ENCODE peak calls at places on chromosomes 7 and 10, in seven cellular contexts. W is Panc1; E is cardiac fibroblast; X is coronary artery; H is IMR-90; F is tibial artery; Z is effector memory CD4-positive, alpha-beta T cell. C is an unnamed sample.

GRCh38 chr10:8069627-8070026 is 15.1 kb downstream of the GATA3 start:
- DNase-seq in E (no peak), X (no peak), F (no peak), H (peak), W (no peak), Z (no peak), C (no peak)

GRCh38 chr10:123154092-123154942 is at the start of gene BUB3:
- DNase-seq in X (peak), E (peak), H (peak), Z (peak), W (peak), F (peak), C (peak)

GRCh38 chr10:126977216-126977615 is 72.0 kb downstream of the DOCK1 start:
- DNase-seq in E (no peak), F (no peak), X (no peak), H (no peak), Z (no peak), W (no peak), C (no peak)

GRCh38 chr10:104054430-104054829 is 31.2 kb downstream of the COL17A1 start:
- DNase-seq in Z (no peak), H (peak), E (peak), W (no peak), X (no peak), F (no peak), C (no peak)

GRCh38 chr10:7304110-7304509 is 106.7 kb downstream of the SFMBT2 start:
- DNase-seq in F (no peak), X (no peak), W (no peak), H (no peak), Z (no peak), E (no peak), C (no peak)

GRCh38 chr7:30928254-30928872 is 16.7 kb downstream of the AQP1 start:
- DNase-seq in W (no peak), H (no peak), Z (no peak), E (no peak), F (peak), X (no peak), C (peak)

GRCh38 chr10:72044417-72045041 is 43.8 kb downstream of the SPOCK2 start:
- DNase-seq in Z (no peak), W (no peak), H (peak), F (peak), E (no peak), X (no peak), C (peak)

GRCh38 chr7:149460493-149461330 is at the start of gene ZNF777:
- DNase-seq in E (peak), W (peak), F (peak), H (peak), Z (peak), X (peak), C (peak)

GRCh38 chr7:114085592-114086490 is 167.0 kb upstream of the PPP1R3A start:
- DNase-seq in H (peak), Z (no peak), W (no peak), E (peak), X (peak), F (peak), C (peak)

GRCh38 chr10:18397886-18398285 is 253.5 kb downstream of the NSUN6 start:
- DNase-seq in W (no peak), Z (no peak), H (no peak), X (no peak), E (no peak), F (no peak), C (no peak)

GRCh38 chr7:134646425-134647305 is at the start of gene BPGM:
- DNase-seq in X (peak), F (peak), H (peak), W (peak), E (peak), Z (peak), C (peak)

GRCh38 chr7:44063547-44063893 is 1.8 kb downstream of the PGAM2 start:
- DNase-seq in F (peak), E (no peak), W (no peak), H (no peak), Z (no peak), X (no peak), C (peak)

GRCh38 chr10:121594623-121595320 is 3.5 kb downstream of the FGFR2 start:
- DNase-seq in F (no peak), E (no peak), Z (no peak), W (no peak), X (no peak), H (no peak), C (peak)

GRCh38 chr7:36287371-36288241 is 102.1 kb upstream of the ANLN start:
- DNase-seq in Z (peak), F (no peak), E (no peak), H (no peak), W (peak), X (no peak), C (no peak)
- H3K4me3 ChIP-seq in Z (peak), F (no peak), E (no peak), H (no peak), W (peak), X (no peak), C (no peak)

DNA sequence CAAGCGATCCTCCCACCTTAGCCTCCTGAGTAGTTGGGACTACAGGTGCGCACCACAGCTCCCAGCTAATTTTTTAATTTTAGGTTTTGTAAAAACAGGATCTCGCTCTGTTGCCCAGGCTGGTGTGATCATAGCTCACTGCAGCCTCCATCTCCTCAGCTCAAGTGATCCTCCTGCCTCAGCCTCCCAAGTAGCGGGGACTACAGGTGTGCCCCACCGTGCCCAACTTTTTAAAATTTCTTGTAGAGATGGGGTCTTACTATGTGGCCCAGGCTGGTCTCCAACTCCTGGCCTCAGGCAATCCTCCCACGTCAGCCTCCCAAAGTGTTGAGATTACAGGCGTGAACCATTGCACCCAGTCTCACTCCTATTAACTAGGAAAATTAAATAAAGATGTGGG is 7.5 kb downstream of the TMEM225B start:
- DNase-seq in X (no peak), E (no peak), F (no peak), Z (no peak), H (no peak), W (no peak), C (no peak)
- H3K4me3 ChIP-seq in X (no peak), E (no peak), F (no peak), Z (no peak), H (no peak), W (no peak), C (no peak)

GRCh38 chr7:151229249-151229648 is 2.2 kb upstream of the ABCF2 start:
- DNase-seq in F (no peak), H (no peak), W (no peak), Z (no peak), E (no peak), X (no peak), C (no peak)

GRCh38 chr7:151226560-151226874 is 488 bp downstream of the ABCF2 start:
- DNase-seq in E (no peak), F (no peak), W (no peak), Z (no peak), X (no peak), H (no peak), C (no peak)

GRCh38 chr7:151225948-151226510 is 976 bp downstream of the ABCF2 start:
- DNase-seq in X (no peak), W (no peak), H (no peak), F (peak), E (no peak), Z (no peak), C (no peak)

GRCh38 chr7:151226875-151227782 is at the start of gene ABCF2:
- DNase-seq in X (peak), F (peak), Z (peak), H (peak), W (peak), E (peak), C (peak)

DNA sequence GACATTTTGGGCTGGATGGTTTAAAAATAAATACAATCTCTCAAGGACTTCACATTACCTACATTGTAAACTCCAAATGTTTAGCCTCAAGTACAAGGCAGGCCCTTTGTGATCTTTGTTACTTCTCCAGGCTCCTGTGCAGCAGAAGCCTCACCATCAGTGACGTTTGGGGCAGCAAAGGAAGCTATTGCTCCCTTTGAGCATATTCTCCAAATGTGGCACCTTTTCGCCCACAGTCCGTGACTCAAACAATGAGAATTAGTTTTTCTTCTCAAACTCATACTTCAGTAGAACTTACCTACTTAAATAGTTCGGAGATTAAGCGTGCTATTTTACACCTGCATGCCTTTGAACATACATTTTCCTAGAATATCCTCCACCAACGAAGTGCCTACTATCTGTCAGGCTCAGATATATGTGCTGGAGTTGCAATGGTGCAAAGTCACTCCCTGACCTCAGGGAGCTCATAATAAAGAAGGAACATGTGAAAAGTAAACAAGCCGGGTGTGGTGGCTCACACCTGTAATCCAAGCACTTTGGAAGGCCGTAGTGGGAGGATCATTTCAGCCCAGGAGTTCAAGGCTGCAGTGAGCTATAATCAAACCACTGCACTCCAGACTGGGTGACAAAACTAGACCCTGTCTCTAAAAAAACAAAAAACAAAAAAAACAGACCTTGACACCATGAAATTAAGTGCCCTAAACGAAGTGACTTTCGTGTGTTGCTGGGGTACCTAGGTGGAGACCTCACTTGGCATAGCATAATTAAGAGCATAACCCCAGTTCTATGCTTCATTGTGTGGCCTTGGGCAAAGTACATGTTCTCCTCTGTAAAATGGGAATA is 1.2 kb upstream of the ABCF2 start:
- DNase-seq in F (peak), Z (no peak), H (no peak), X (no peak), W (no peak), E (no peak), C (no peak)
- H3K4me3 ChIP-seq in F (peak), Z (peak), H (peak), X (peak), W (peak), E (peak), C (no peak)

DNA sequence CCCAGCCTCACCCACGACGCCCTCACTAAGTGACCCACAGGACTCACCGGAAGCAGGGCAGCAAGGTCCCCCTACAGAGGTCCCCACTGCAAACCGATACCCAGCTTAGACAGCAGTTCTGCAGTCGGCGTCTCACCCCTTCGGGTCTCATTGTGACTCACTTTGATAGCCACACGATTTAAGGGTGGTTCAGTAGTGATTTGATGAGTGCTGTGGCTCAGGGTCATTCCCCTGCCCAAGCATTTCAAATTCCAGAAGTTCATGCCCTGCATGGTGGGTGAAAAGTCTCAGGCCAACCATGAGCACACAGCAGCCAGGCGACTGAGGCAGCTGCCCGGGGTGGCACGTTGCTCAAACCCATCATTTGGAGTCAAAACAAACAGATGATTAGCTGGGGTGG is 93.2 kb downstream of the EGFR start:
- DNase-seq in H (no peak), E (no peak), Z (no peak), X (no peak), W (no peak), F (no peak), C (no peak)
- H3K4me3 ChIP-seq in H (no peak), E (no peak), Z (no peak), X (no peak), W (no peak), F (no peak), C (no peak)

C was measured in thyroid gland.